ENCODE peak calls at places on chromosome 9, in nine cellular contexts. A, M, D, P, E, W, I, F and Q are unnamed samples. For H3K4me1 and H3K36me3, the result is how much of the 10 kb centered on the place peaks cover.

GRCh38 chr9:34560574-34561229 is 28.8 kb downstream of the CNTFR start:
- DNase-seq in A (no peak), M (no peak), D (no peak), P (no peak), E (no peak), W (no peak), I (no peak), F (no peak), Q (peak)

GRCh38 chr9:95778957-95779356 is 96.5 kb upstream of the ERCC6L2 start:
- DNase-seq in A (no peak), M (no peak), D (peak), P (no peak), E (no peak), W (no peak), I (peak), F (no peak), Q (no peak)

GRCh38 chr9:5112109-5112592 is 73.3 kb downstream of the INSL6 start:
- DNase-seq in A (no peak), M (no peak), D (no peak), P (no peak), E (no peak), W (no peak), I (no peak), F (no peak), Q (no peak)

GRCh38 chr9:71094708-71095251 is 26.6 kb downstream of the TRPM3 start:
- DNase-seq in A (no peak), M (no peak), D (no peak), P (no peak), E (no peak), W (no peak), I (no peak), F (no peak), Q (no peak)

GRCh38 chr9:137630126-137630525 is 11.3 kb downstream of the EHMT1 start:
- DNase-seq in A (no peak), M (no peak), D (no peak), P (no peak), E (no peak), W (no peak), I (no peak), F (no peak), Q (no peak)

GRCh38 chr9:79287881-79288280 is 283.9 kb upstream of the TLE4 start:
- DNase-seq in A (no peak), M (no peak), D (no peak), P (no peak), E (no peak), W (no peak), I (no peak), F (no peak), Q (no peak)

GRCh38 chr9:91040371-91041215 is 239.0 kb downstream of the SYK start:
- DNase-seq in A (no peak), M (no peak), D (no peak), P (no peak), E (no peak), W (no peak), I (no peak), F (no peak), Q (no peak)

GRCh38 chr9:38226491-38226951 is 157.5 kb upstream of the SHB start:
- DNase-seq in A (peak), M (peak), D (no peak), P (no peak), E (no peak), W (no peak), I (peak), F (no peak), Q (no peak)

GRCh38 chr9:114206221-114206760 is 51.0 kb downstream of the COL27A1 start:
- DNase-seq in A (no peak), M (no peak), D (no peak), P (no peak), E (no peak), W (no peak), I (no peak), F (no peak), Q (no peak)

GRCh38 chr9:94086468-94086867 is 2.2 kb downstream of the PTPDC1 start:
- DNase-seq in A (no peak), M (no peak), D (no peak), P (peak), E (no peak), W (no peak), I (peak), F (no peak), Q (no peak)

GRCh38 chr9:15606667-15607472 is 54.0 kb downstream of the CCDC171 start:
- DNase-seq in A (peak), M (peak), D (peak), P (peak), E (no peak), W (no peak), I (peak), F (no peak), Q (peak)

GRCh38 chr9:4740373-4740622 is 704 bp downstream of the AK3 start:
- DNase-seq in A (no peak), M (no peak), D (no peak), P (no peak), E (no peak), W (no peak), I (peak), F (no peak), Q (no peak)

GRCh38 chr9:137241490-137242328 is 622 bp downstream of the TUBB4B start:
- DNase-seq in A (peak), M (no peak), D (peak), P (no peak), E (peak), W (no peak), I (peak), F (peak), Q (peak)

GRCh38 chr9:75088646-75089368 is 493 bp downstream of the OSTF1 start:
- DNase-seq in A (no peak), M (peak), D (peak), P (no peak), E (peak), W (peak), I (peak), F (peak), Q (peak)

GRCh38 chr9:122940603-122941559 is at the start of gene RABGAP1:
- DNase-seq in A (peak), M (peak), D (peak), P (peak), E (peak), W (peak), I (peak), F (peak), Q (peak)

GRCh38 chr9:127158995-127159801 is 36.8 kb upstream of the ANGPTL2 start:
- DNase-seq in A (no peak), M (peak), D (peak), P (peak), E (no peak), W (no peak), I (peak), F (peak), Q (peak)

GRCh38 chr9:1100192-1100591 is 50.0 kb downstream of the DMRT2 start:
- DNase-seq in A (no peak), M (no peak), D (no peak), P (no peak), E (no peak), W (no peak), I (no peak), F (no peak), Q (no peak)

GRCh38 chr9:69195019-69195418 is 20.9 kb downstream of the TJP2 start:
- DNase-seq in A (no peak), M (no peak), D (no peak), P (no peak), E (no peak), W (no peak), I (no peak), F (no peak), Q (no peak)
- H3K4me1 ChIP-seq in A (under half), M (under half), D (under half), P (under half), E (under half), W (under half), I (half or more), F (under half), Q (half or more)

GRCh38 chr9:111442360-111443027 is 41.7 kb downstream of the ECPAS start:
- DNase-seq in A (no peak), M (no peak), D (no peak), P (no peak), E (no peak), W (no peak), I (no peak), F (no peak), Q (no peak)

GRCh38 chr9:111438576-111439235 is 45.5 kb downstream of the ECPAS start:
- DNase-seq in A (no peak), M (no peak), D (peak), P (no peak), E (no peak), W (no peak), I (peak), F (no peak), Q (no peak)

GRCh38 chr9:111443454-111443853 is 40.7 kb downstream of the ECPAS start:
- DNase-seq in A (no peak), M (no peak), D (no peak), P (no peak), E (no peak), W (no peak), I (no peak), F (no peak), Q (no peak)

DNA sequence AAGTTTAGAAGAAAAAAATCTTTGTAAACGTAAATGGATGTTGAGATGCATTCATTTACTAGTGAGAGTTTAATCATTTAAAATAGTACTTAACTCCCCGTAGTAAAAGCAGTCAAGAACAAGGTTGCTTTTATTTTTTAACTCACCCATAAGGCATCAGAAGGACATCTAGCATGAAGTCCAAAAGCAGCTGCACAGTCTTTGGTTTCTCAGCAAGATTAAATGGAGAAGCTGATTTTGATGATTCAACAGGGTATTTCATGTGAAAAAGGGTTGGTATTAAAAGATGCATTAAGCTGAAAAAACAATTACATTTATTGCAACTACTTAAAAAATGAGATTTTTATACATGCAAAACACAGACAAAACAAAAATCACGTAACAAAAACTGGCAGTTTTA is 44.0 kb downstream of the ECPAS start:
- DNase-seq in A (no peak), M (no peak), D (no peak), P (no peak), E (no peak), W (no peak), I (no peak), F (no peak), Q (no peak)
- H3K36me3 ChIP-seq in A (under half), M (under half), D (half or more), P (under half), E (half or more), W (under half), I (under half), F (half or more), Q (half or more)

DNA sequence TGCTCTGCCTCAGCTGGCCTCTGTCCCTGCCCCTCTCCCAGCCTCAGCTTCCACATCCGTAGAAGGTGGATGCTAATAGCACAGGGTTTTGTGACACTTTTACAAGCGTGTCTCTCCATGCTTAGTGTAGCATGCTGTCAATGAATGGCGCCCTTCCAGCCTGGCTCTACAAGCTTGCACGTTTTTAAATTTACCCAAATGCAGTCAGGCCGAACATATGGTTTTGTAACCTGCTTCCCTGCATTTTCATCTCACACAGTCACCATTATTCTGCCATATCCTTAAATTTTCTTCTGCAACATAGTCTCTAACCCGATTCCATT is 28.8 kb downstream of the FAM163B start:
- DNase-seq in A (no peak), M (no peak), D (no peak), P (no peak), E (no peak), W (no peak), I (no peak), F (no peak), Q (no peak)
- H3K4me1 ChIP-seq in A (under half), M (under half), D (under half), P (under half), E (under half), W (under half), I (under half), F (under half), Q (half or more)

GRCh38 chr9:118529624-118530214 is 825.5 kb downstream of the TLR4 start:
- DNase-seq in A (no peak), M (no peak), D (no peak), P (no peak), E (no peak), W (no peak), I (no peak), F (no peak), Q (no peak)

GRCh38 chr9:118538981-118539380 is 830.3 kb downstream of the BRINP1 start:
- DNase-seq in A (no peak), M (no peak), D (no peak), P (no peak), E (no peak), W (no peak), I (no peak), F (no peak), Q (no peak)

GRCh38 chr9:118529210-118529609 is 825.0 kb downstream of the TLR4 start:
- DNase-seq in A (no peak), M (no peak), D (no peak), P (no peak), E (no peak), W (no peak), I (peak), F (peak), Q (no peak)

GRCh38 chr9:118533101-118533500 is 828.9 kb downstream of the TLR4 start:
- DNase-seq in A (no peak), M (no peak), D (no peak), P (no peak), E (no peak), W (no peak), I (no peak), F (no peak), Q (no peak)

GRCh38 chr9:118533850-118534249 is 829.6 kb downstream of the TLR4 start:
- DNase-seq in A (no peak), M (no peak), D (no peak), P (no peak), E (no peak), W (no peak), I (no peak), F (no peak), Q (no peak)
- H3K36me3 ChIP-seq in A (under half), M (under half), D (under half), P (under half), E (under half), W (under half), I (under half), F (under half), Q (under half)